ENCODE peak calls at places on chromosomes 3 and 15, in nine cellular contexts. I, Y, U, V, K, R, X, O and Z are unnamed samples.

GRCh38 chr3:50662408-50662807 is 12.3 kb upstream of the DOCK3 start:
- DNase-seq in X (no peak), U (no peak), I (no peak), O (no peak), V (no peak), Y (no peak), K (no peak), R (no peak), Z (no peak)

GRCh38 chr3:126360046-126360713 is 3.0 kb upstream of the KLF15 start:
- DNase-seq in Y (no peak), V (no peak), O (no peak), U (no peak), K (no peak), I (no peak), X (no peak), R (no peak), Z (no peak)

GRCh38 chr3:4994823-4995499 is 15.7 kb downstream of the BHLHE40 start:
- DNase-seq in O (no peak), K (peak), X (no peak), R (peak), Y (peak), V (no peak), I (no peak), U (no peak), Z (peak)

GRCh38 chr3:23085256-23085655 is 117.9 kb upstream of the UBE2E2 start:
- DNase-seq in I (no peak), Y (peak), R (no peak), V (no peak), O (no peak), X (no peak), U (no peak), K (no peak), Z (peak)

GRCh38 chr3:64091501-64091900 is 68.2 kb upstream of the PSMD6 start:
- DNase-seq in Y (no peak), K (no peak), X (no peak), O (no peak), R (no peak), V (no peak), I (no peak), U (no peak), Z (no peak)

GRCh38 chr3:49352286-49352685 is 5.9 kb downstream of the GPX1 start:
- DNase-seq in V (no peak), I (no peak), K (no peak), R (no peak), U (no peak), O (no peak), Y (no peak), X (no peak), Z (no peak)

GRCh38 chr15:60358935-60359672 is 38.7 kb downstream of the ANXA2 start:
- DNase-seq in X (no peak), Y (peak), V (no peak), K (peak), O (no peak), I (peak), U (no peak), R (peak), Z (peak)

GRCh38 chr3:67349551-67350174 is 304.7 kb downstream of the SUCLG2 start:
- DNase-seq in V (no peak), U (no peak), O (peak), K (no peak), R (peak), I (no peak), Y (peak), X (no peak), Z (peak)

GRCh38 chr3:27960133-27960532 is 238.0 kb upstream of the EOMES start:
- DNase-seq in U (no peak), K (no peak), I (no peak), O (no peak), X (no peak), R (no peak), Y (peak), V (no peak), Z (peak)

GRCh38 chr3:168034152-168034928 is 61.4 kb downstream of the GOLIM4 start:
- DNase-seq in V (no peak), K (no peak), I (no peak), X (no peak), O (no peak), R (peak), Y (peak), U (no peak), Z (peak)